ENCODE peak calls at places on chromosome 1, in seven cellular contexts. Z, Q, B, U, F, K and H are unnamed samples.

GRCh38 chr1:25808481-25809244 is 8.7 kb downstream of the SELENON start:
- DNase-seq in Z (no peak), Q (no peak), B (no peak), U (no peak), F (no peak), K (no peak), H (no peak)

GRCh38 chr1:62725255-62725654 is 37.1 kb upstream of the DOCK7 start:
- DNase-seq in Z (no peak), Q (no peak), B (no peak), U (no peak), F (peak), K (no peak), H (no peak)

GRCh38 chr1:185315364-185316108 is 1.5 kb downstream of the IVNS1ABP start:
- DNase-seq in Z (no peak), Q (no peak), B (no peak), U (peak), F (no peak), K (no peak), H (no peak)

GRCh38 chr1:32701951-32702598 is 495 bp downstream of the SYNC start:
- DNase-seq in Z (no peak), Q (no peak), B (no peak), U (peak), F (peak), K (no peak), H (no peak)

GRCh38 chr1:239816090-239816812 is 275.4 kb upstream of the FMN2 start:
- DNase-seq in Z (no peak), Q (no peak), B (no peak), U (peak), F (peak), K (no peak), H (no peak)

GRCh38 chr1:112429749-112430148 is 33.7 kb downstream of the CTTNBP2NL start:
- DNase-seq in Z (no peak), Q (no peak), B (no peak), U (no peak), F (no peak), K (no peak), H (no peak)

GRCh38 chr1:44973645-44974044 is 12.8 kb downstream of the EIF2B3 start:
- DNase-seq in Z (no peak), Q (no peak), B (no peak), U (no peak), F (no peak), K (no peak), H (no peak)

GRCh38 chr1:117433943-117434342 is 66.7 kb downstream of the MAN1A2 start:
- DNase-seq in Z (no peak), Q (no peak), B (no peak), U (no peak), F (no peak), K (no peak), H (no peak)

GRCh38 chr1:108664426-108664950 is 3.6 kb upstream of the HENMT1 start:
- DNase-seq in Z (no peak), Q (no peak), B (no peak), U (no peak), F (no peak), K (no peak), H (no peak)

GRCh38 chr1:171800342-171800741 is 18.9 kb downstream of the METTL13 start:
- DNase-seq in Z (no peak), Q (no peak), B (no peak), U (no peak), F (no peak), K (no peak), H (no peak)

GRCh38 chr1:34460193-34460592 is 283.5 kb downstream of the C1orf94 start:
- DNase-seq in Z (no peak), Q (peak), B (no peak), U (peak), F (no peak), K (peak), H (peak)

GRCh38 chr1:170027760-170028159 is 46.7 kb downstream of the KIFAP3 start:
- DNase-seq in Z (no peak), Q (no peak), B (no peak), U (no peak), F (no peak), K (no peak), H (no peak)

GRCh38 chr1:168092151-168092550 is 44.6 kb downstream of the GPR161 start:
- DNase-seq in Z (no peak), Q (no peak), B (no peak), U (peak), F (no peak), K (no peak), H (no peak)

GRCh38 chr1:156444407-156445001 is 56.1 kb downstream of the MEF2D start:
- DNase-seq in Z (no peak), Q (no peak), B (no peak), U (no peak), F (no peak), K (peak), H (no peak)